ENCODE peak calls at places on chromosomes 6 and 20, in five cellular contexts. F is AG20443; O is central memory CD4-positive, alpha-beta T cell; H is transverse colon; U is stimulated activated CD8-positive, alpha-beta memory T cell treated with anti-CD3 and anti-CD28 coated beads, Interleukin-15, amount 100 ng/mL, for 24 hours. I is an unnamed sample.

GRCh38 chr6:10482636-10483257 is 38.4 kb upstream of the GCNT2 start:
- DNase-seq in H (no peak), U (no peak), F (no peak), O (no peak), I (no peak)

GRCh38 chr6:88544986-88545612 is 379.0 kb upstream of the CNR1 start:
- DNase-seq in F (no peak), H (no peak), U (no peak), O (no peak), I (no peak)

GRCh38 chr6:11179088-11179977 is 53.1 kb downstream of the NEDD9 start:
- DNase-seq in O (no peak), F (no peak), H (no peak), U (no peak), I (no peak)

GRCh38 chr20:56429496-56429895 is 17.4 kb downstream of the CASS4 start:
- DNase-seq in U (no peak), F (peak), H (no peak), O (no peak), I (no peak)

GRCh38 chr6:42136508-42137191 is 5.8 kb downstream of the C6orf132 start:
- DNase-seq in F (peak), H (peak), U (no peak), O (no peak), I (no peak)

GRCh38 chr6:165726915-165727314 is 63.9 kb upstream of the PDE10A start:
- DNase-seq in H (no peak), F (no peak), U (no peak), O (no peak), I (no peak)

GRCh38 chr6:82006027-82006738 is 241.4 kb downstream of the IBTK start:
- DNase-seq in F (no peak), O (no peak), U (no peak), H (peak), I (no peak)

GRCh38 chr20:51385941-51386530 is 156.5 kb downstream of the NFATC2 start:
- DNase-seq in O (peak), U (no peak), F (peak), H (peak), I (no peak)

GRCh38 chr6:118400098-118400497 is 148.0 kb upstream of the PLN start:
- DNase-seq in F (no peak), O (no peak), H (no peak), U (no peak), I (no peak)

GRCh38 chr6:1001655-1002349 is 308.9 kb upstream of the EXOC2 start:
- DNase-seq in F (peak), H (no peak), O (no peak), U (no peak), I (no peak)

GRCh38 chr6:52089758-52090348 is 2.4 kb upstream of the PKHD1 start:
- DNase-seq in O (no peak), F (no peak), U (no peak), H (no peak), I (no peak)

GRCh38 chr6:149007846-149008245 is 261.0 kb downstream of the UST start:
- DNase-seq in F (no peak), O (no peak), U (no peak), H (no peak), I (no peak)

GRCh38 chr6:170255426-170256125 is 35.3 kb downstream of the DLL1 start:
- DNase-seq in H (no peak), O (no peak), F (no peak), U (no peak), I (no peak)

GRCh38 chr6:152380351-152380767 is 256.8 kb downstream of the SYNE1 start:
- DNase-seq in F (peak), O (no peak), H (no peak), U (no peak), I (no peak)

GRCh38 chr20:43959079-43959919 is 44.6 kb downstream of the TOX2 start:
- DNase-seq in F (no peak), H (peak), U (no peak), O (peak), I (peak)

GRCh38 chr6:65259982-65260381 is 447.0 kb downstream of the EYS start:
- DNase-seq in U (no peak), O (no peak), F (no peak), H (no peak), I (no peak)

GRCh38 chr6:157853902-157854481 is 30.9 kb downstream of the SNX9 start:
- DNase-seq in O (no peak), F (no peak), U (no peak), H (no peak), I (no peak)

GRCh38 chr20:10863337-10864060 is 189.7 kb upstream of the JAG1 start:
- DNase-seq in U (no peak), F (peak), O (no peak), H (no peak), I (no peak)

GRCh38 chr6:139757766-139758655 is 383.6 kb upstream of the CITED2 start:
- DNase-seq in O (no peak), F (peak), H (no peak), U (no peak), I (no peak)

GRCh38 chr6:150576651-150577226 is 22.9 kb upstream of the PLEKHG1 start:
- DNase-seq in H (no peak), U (no peak), F (no peak), O (no peak), I (no peak)

GRCh38 chr20:15491564-15491963 is 1081.7 kb downstream of the KIF16B start:
- DNase-seq in O (no peak), U (no peak), F (no peak), H (no peak), I (no peak)

GRCh38 chr6:114135348-114136002 is 164.5 kb upstream of the HDAC2 start:
- DNase-seq in H (no peak), O (no peak), U (no peak), F (no peak), I (no peak)

GRCh38 chr6:88919032-88919431 is 44.4 kb downstream of the RNGTT start:
- DNase-seq in U (no peak), H (no peak), O (no peak), F (no peak), I (no peak)

GRCh38 chr20:49188101-49188784 is at the start of gene STAU1:
- DNase-seq in U (peak), H (peak), F (peak), O (peak), I (peak)

GRCh38 chr6:45933855-45934254 is 81.8 kb downstream of the CLIC5 start:
- DNase-seq in F (no peak), O (no peak), U (no peak), H (no peak), I (no peak)

GRCh38 chr20:19019734-19020364 is 192.6 kb upstream of the SLC24A3 start:
- DNase-seq in U (no peak), H (no peak), O (no peak), F (no peak), I (peak)

GRCh38 chr6:12348530-12349511 is 58.7 kb downstream of the EDN1 start:
- DNase-seq in U (no peak), O (no peak), F (peak), H (peak), I (no peak)

GRCh38 chr20:62876826-62877728 is 15.5 kb upstream of the TCFL5 start:
- DNase-seq in H (peak), O (no peak), F (peak), U (no peak), I (peak)

GRCh38 chr6:2988076-2988425 is 11.6 kb upstream of the NQO2 start:
- DNase-seq in F (no peak), H (no peak), O (no peak), U (no peak), I (no peak)

GRCh38 chr6:159044899-159045727 is at the start of gene TAGAP:
- DNase-seq in U (peak), O (peak), F (peak), H (peak), I (peak)